ENCODE peak calls at places on chromosomes 5 and 9, in eight cellular contexts. O, W, D, Q, K, N, U and E are unnamed samples.

GRCh38 chr9:123421801-123422455 is 65.9 kb downstream of the CRB2 start:
- DNase-seq in O (no peak), W (no peak), D (no peak), Q (no peak), K (no peak), N (no peak), U (no peak), E (no peak)

GRCh38 chr5:10036136-10036535 is 213.6 kb downstream of the ATPSCKMT start:
- DNase-seq in O (peak), W (no peak), D (no peak), Q (no peak), K (no peak), N (peak), U (no peak), E (no peak)

GRCh38 chr5:176619203-176619568 is 9.2 kb upstream of the GPRIN1 start:
- DNase-seq in O (peak), W (peak), D (peak), Q (peak), K (peak), N (no peak), U (peak), E (peak)

GRCh38 chr5:112738180-112738560 is 485 bp downstream of the APC start:
- DNase-seq in O (no peak), W (peak), D (no peak), Q (peak), K (no peak), N (peak), U (peak), E (no peak)

GRCh38 chr9:111992523-111992922 is 95.9 kb downstream of the UGCG start:
- DNase-seq in O (peak), W (peak), D (no peak), Q (peak), K (no peak), N (peak), U (no peak), E (peak)

GRCh38 chr5:83562817-83563557 is 91.4 kb downstream of the VCAN start:
- DNase-seq in O (peak), W (no peak), D (no peak), Q (no peak), K (no peak), N (no peak), U (no peak), E (no peak)

GRCh38 chr5:170150713-170151104 is 45.0 kb downstream of the FOXI1 start:
- DNase-seq in O (no peak), W (no peak), D (peak), Q (no peak), K (no peak), N (no peak), U (no peak), E (no peak)

GRCh38 chr9:134287591-134288518 is 38.4 kb upstream of the RXRA start:
- DNase-seq in O (no peak), W (no peak), D (no peak), Q (no peak), K (no peak), N (no peak), U (peak), E (no peak)

GRCh38 chr5:154589511-154589910 is 111.5 kb upstream of the HAND1 start:
- DNase-seq in O (no peak), W (no peak), D (no peak), Q (no peak), K (no peak), N (no peak), U (no peak), E (no peak)

GRCh38 chr5:137078171-137078665 is 420.9 kb downstream of the SPOCK1 start:
- DNase-seq in O (no peak), W (no peak), D (no peak), Q (no peak), K (peak), N (no peak), U (peak), E (no peak)

GRCh38 chr9:117387422-117387821 is 27.4 kb downstream of the ASTN2 start:
- DNase-seq in O (no peak), W (no peak), D (no peak), Q (no peak), K (no peak), N (no peak), U (no peak), E (no peak)

GRCh38 chr9:117394655-117395054 is 20.2 kb downstream of the ASTN2 start:
- DNase-seq in O (no peak), W (no peak), D (no peak), Q (no peak), K (no peak), N (no peak), U (no peak), E (no peak)

DNA sequence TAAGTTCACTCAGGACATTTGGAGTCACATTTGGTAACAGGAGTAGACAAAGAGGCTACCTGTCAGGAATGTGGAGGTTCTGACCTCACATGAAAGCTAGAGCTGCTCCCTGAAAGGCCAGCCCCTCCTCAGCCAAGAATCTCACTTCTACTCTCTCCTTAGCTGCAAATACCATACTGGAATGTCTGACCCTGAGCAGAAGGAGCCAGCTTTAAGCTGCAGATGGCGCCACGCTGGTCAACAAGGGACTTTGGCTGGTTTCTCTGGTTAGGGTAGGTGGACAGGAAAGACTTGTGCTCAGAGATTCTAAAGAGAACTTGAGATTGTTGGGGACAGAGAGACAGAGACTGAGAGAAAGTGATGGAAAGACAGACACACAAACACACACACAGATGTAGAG is 21.9 kb downstream of the ASTN2 start:
- DNase-seq in O (no peak), W (no peak), D (no peak), Q (no peak), K (no peak), N (no peak), U (no peak), E (no peak)
- TF ChIP-seq CTCF in O (no peak), W (no peak), D (no peak), Q (no peak), K (no peak), N (no peak), U (no peak), E (no peak)

GRCh38 chr5:16528382-16528849 is 62.8 kb upstream of the ZNF622 start:
- DNase-seq in O (no peak), W (no peak), D (no peak), Q (no peak), K (no peak), N (no peak), U (no peak), E (no peak)

GRCh38 chr5:16531063-16531667 is 65.6 kb upstream of the ZNF622 start:
- DNase-seq in O (no peak), W (no peak), D (no peak), Q (no peak), K (no peak), N (no peak), U (no peak), E (no peak)

GRCh38 chr5:16534280-16534679 is 68.7 kb upstream of the ZNF622 start:
- DNase-seq in O (no peak), W (no peak), D (no peak), Q (no peak), K (no peak), N (no peak), U (no peak), E (no peak)

GRCh38 chr5:16529319-16529718 is 63.7 kb upstream of the ZNF622 start:
- DNase-seq in O (no peak), W (no peak), D (no peak), Q (no peak), K (no peak), N (no peak), U (no peak), E (no peak)
- TF ChIP-seq CTCF in O (no peak), W (no peak), D (no peak), Q (no peak), K (no peak), N (no peak), U (no peak), E (no peak)

GRCh38 chr9:136934247-136934646 is 10.3 kb downstream of the FBXW5 start:
- DNase-seq in O (no peak), W (no peak), D (no peak), Q (no peak), K (no peak), N (no peak), U (no peak), E (no peak)
- TF ChIP-seq CTCF in O (no peak), W (no peak), D (no peak), Q (no peak), K (no peak), N (no peak), U (no peak), E (no peak)

DNA sequence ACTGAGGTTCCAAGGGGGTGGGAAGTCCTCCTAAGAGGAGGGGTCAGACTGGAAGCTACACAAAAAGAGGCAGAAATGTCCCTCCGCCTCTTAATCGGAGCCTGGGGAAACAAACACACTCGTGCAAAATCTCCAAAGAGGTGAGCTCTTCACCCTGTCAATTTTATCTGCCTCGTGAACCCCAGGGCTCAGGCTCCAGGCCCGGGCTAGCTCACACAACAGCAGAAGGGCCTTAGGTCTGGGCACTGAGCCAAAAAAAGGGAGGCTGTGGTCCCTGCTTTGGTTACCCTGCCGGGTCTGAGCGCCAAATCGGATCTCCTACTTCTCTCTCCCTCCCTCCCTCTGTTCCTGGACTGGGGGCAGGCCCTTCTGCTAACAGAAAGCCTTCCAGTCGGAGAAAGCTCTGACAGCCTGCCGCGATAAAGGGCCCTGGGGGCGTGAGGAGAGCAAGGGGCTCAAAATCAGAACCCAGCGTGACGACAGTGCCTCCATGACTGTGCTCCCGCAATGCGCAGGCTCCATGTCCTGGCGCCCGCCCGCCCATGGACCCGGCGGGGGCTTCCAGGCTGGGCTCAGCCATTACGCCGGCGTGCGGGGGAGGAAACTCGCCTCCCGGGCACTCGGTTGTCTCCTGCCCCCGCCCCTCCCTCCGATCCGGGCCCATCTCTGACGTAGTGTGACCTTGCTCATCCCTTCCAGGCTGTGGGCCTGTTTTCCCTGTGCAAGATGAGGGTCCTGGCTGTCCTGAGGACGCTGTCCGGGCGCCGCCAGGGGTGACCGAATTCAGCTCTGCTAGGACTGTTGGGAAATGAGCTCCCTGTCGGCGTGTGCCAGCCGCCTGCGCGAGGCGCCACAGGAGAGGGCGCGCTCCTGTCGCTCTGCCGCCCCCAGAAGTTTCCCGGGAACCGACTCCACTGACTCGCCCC is 865 bp upstream of the SLC22A4 start:
- DNase-seq in O (peak), W (peak), D (peak), Q (peak), K (peak), N (peak), U (peak), E (peak)
- TF ChIP-seq CTCF in O (peak), W (no peak), D (no peak), Q (no peak), K (peak), N (peak), U (no peak), E (peak)

GRCh38 chr5:115838885-115839518 is 2.4 kb downstream of the ATG12 start:
- DNase-seq in O (peak), W (peak), D (no peak), Q (peak), K (peak), N (peak), U (no peak), E (peak)
- TF ChIP-seq CTCF in O (peak), W (peak), D (peak), Q (peak), K (peak), N (peak), U (peak), E (peak)

GRCh38 chr9:35658894-35659220 is 765 bp downstream of the CCDC107 start:
- DNase-seq in O (peak), W (peak), D (peak), Q (no peak), K (no peak), N (peak), U (no peak), E (no peak)

GRCh38 chr9:35656340-35656739 is 1.5 kb downstream of the RMRP start:
- DNase-seq in O (no peak), W (no peak), D (no peak), Q (no peak), K (no peak), N (no peak), U (no peak), E (no peak)

GRCh38 chr9:35656841-35657326 is 935 bp downstream of the RMRP start:
- DNase-seq in O (no peak), W (no peak), D (no peak), Q (no peak), K (no peak), N (no peak), U (no peak), E (no peak)

GRCh38 chr9:35658144-35658893 is at the start of gene CCDC107:
- DNase-seq in O (peak), W (peak), D (peak), Q (peak), K (peak), N (peak), U (peak), E (peak)

DNA sequence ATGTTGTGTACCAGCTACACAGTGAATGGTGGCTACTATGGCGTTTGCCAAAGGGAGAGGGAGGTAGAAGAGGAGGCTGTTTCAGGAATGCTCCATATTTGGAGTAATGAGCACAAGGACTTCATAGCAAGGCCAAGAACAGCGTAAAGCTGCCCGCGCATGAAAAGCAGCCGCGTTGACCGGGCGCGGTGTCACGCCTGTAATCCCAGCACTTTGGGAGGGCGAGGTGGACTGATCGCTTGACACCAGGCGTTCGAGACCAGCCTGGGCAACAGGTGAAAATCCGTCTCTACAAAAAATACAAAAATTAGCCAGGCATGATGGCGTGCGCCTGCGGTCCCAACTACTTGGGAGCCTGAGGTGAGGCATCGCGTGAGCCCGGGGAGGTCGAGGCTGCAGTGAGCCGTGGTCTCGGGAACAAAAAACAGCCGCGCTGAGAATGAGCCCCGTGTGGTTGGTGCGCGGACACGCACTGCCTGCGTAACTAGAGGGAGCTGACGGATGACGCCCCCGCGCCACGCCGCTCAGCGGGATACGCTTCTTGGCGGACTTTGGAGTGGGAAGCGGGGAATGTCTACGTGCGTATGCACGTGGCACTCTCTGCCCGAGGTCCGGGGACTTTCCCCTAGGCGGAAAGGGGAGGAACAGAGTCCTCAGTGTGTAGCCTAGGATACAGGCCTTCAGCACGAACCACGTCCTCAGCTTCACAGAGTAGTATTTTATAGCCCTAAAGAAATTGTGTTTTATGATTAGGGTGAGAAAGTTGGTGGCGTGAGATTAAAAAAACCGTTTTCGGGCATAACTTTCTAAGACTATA is at the start of gene RMRP:
- DNase-seq in O (peak), W (peak), D (peak), Q (peak), K (peak), N (peak), U (peak), E (peak)
- TF ChIP-seq CTCF in O (peak), W (peak), D (peak), Q (no peak), K (no peak), N (peak), U (no peak), E (peak)